ENCODE peak calls at places on chromosomes 5 and 9, in six cellular contexts. One of them, this sample, is unnamed. For H3K36me3, the result is how much of the 10 kb centered on the place peaks cover.

GRCh38 chr9:99239341-99240055 is 17.4 kb downstream of the SEC61B start:
- DNase-seq in H1: no peak
- DNase-seq in K562: no peak
- DNase-seq in endothelial cell of umbilical vein: no peak
- DNase-seq in transverse colon: no peak
- DNase-seq in HCT116: no peak
- DNase-seq in this sample: no peak

GRCh38 chr5:143213231-143213850 is 190.1 kb downstream of the NR3C1 start:
- DNase-seq in H1: no peak
- DNase-seq in K562: no peak
- DNase-seq in endothelial cell of umbilical vein: no peak
- DNase-seq in transverse colon: no peak
- DNase-seq in HCT116: no peak
- DNase-seq in this sample: no peak

GRCh38 chr5:137415231-137415681 is 83.9 kb downstream of the SPOCK1 start:
- DNase-seq in H1: no peak
- DNase-seq in K562: no peak
- DNase-seq in endothelial cell of umbilical vein: peak
- DNase-seq in transverse colon: no peak
- DNase-seq in HCT116: no peak
- DNase-seq in this sample: no peak

GRCh38 chr5:157116483-157116954 is 7.7 kb upstream of the HAVCR2 start:
- DNase-seq in H1: no peak
- DNase-seq in K562: no peak
- DNase-seq in endothelial cell of umbilical vein: no peak
- DNase-seq in transverse colon: no peak
- DNase-seq in HCT116: no peak
- DNase-seq in this sample: no peak

GRCh38 chr9:100099722-100100042 is 639 bp downstream of the INVS start:
- DNase-seq in H1: no peak
- DNase-seq in K562: no peak
- DNase-seq in endothelial cell of umbilical vein: no peak
- DNase-seq in transverse colon: no peak
- DNase-seq in HCT116: peak
- DNase-seq in this sample: peak

GRCh38 chr5:39198080-39198479 is 21.3 kb downstream of the FYB1 start:
- DNase-seq in H1: no peak
- DNase-seq in K562: no peak
- DNase-seq in endothelial cell of umbilical vein: no peak
- DNase-seq in transverse colon: no peak
- DNase-seq in HCT116: peak
- DNase-seq in this sample: no peak

GRCh38 chr5:62354028-62354874 is 48.2 kb downstream of the KIF2A start:
- DNase-seq in H1: no peak
- DNase-seq in K562: peak
- DNase-seq in endothelial cell of umbilical vein: peak
- DNase-seq in transverse colon: no peak
- DNase-seq in HCT116: peak
- DNase-seq in this sample: peak

GRCh38 chr9:127574089-127574921 is 37.8 kb upstream of the STXBP1 start:
- DNase-seq in H1: no peak
- DNase-seq in K562: no peak
- DNase-seq in endothelial cell of umbilical vein: no peak
- DNase-seq in transverse colon: peak
- DNase-seq in HCT116: no peak
- DNase-seq in this sample: no peak

GRCh38 chr5:128154943-128155342 is 71.4 kb downstream of the SLC12A2 start:
- DNase-seq in H1: no peak
- DNase-seq in K562: no peak
- DNase-seq in endothelial cell of umbilical vein: no peak
- DNase-seq in transverse colon: no peak
- DNase-seq in HCT116: no peak
- DNase-seq in this sample: no peak

GRCh38 chr9:20848490-20848889 is 164.4 kb downstream of the FOCAD start:
- DNase-seq in H1: no peak
- DNase-seq in K562: no peak
- DNase-seq in endothelial cell of umbilical vein: no peak
- DNase-seq in transverse colon: no peak
- DNase-seq in HCT116: no peak
- DNase-seq in this sample: no peak

GRCh38 chr9:132651259-132651658 is 18.5 kb downstream of the DDX31 start:
- DNase-seq in H1: no peak
- DNase-seq in K562: no peak
- DNase-seq in endothelial cell of umbilical vein: peak
- DNase-seq in transverse colon: peak
- DNase-seq in HCT116: no peak
- DNase-seq in this sample: no peak

GRCh38 chr5:79255786-79256557 is 20.0 kb downstream of the JMY start:
- DNase-seq in H1: peak
- DNase-seq in K562: peak
- DNase-seq in endothelial cell of umbilical vein: peak
- DNase-seq in transverse colon: peak
- DNase-seq in HCT116: peak
- DNase-seq in this sample: peak

GRCh38 chr5:9782806-9783560 is 152.8 kb upstream of the TAS2R1 start:
- DNase-seq in H1: no peak
- DNase-seq in K562: no peak
- DNase-seq in endothelial cell of umbilical vein: no peak
- DNase-seq in transverse colon: peak
- DNase-seq in HCT116: no peak
- DNase-seq in this sample: peak

GRCh38 chr5:154242964-154243376 is 52.4 kb downstream of the GALNT10 start:
- DNase-seq in H1: no peak
- DNase-seq in K562: no peak
- DNase-seq in endothelial cell of umbilical vein: no peak
- DNase-seq in transverse colon: no peak
- DNase-seq in HCT116: no peak
- DNase-seq in this sample: no peak

GRCh38 chr5:122985954-122986721 is 50.4 kb downstream of the PPIC start:
- DNase-seq in H1: no peak
- DNase-seq in K562: no peak
- DNase-seq in endothelial cell of umbilical vein: no peak
- DNase-seq in transverse colon: no peak
- DNase-seq in HCT116: no peak
- DNase-seq in this sample: no peak

GRCh38 chr5:166677891-166678290 is 1613.6 kb upstream of the WWC1 start:
- DNase-seq in H1: no peak
- DNase-seq in K562: no peak
- DNase-seq in endothelial cell of umbilical vein: no peak
- DNase-seq in transverse colon: no peak
- DNase-seq in HCT116: no peak
- DNase-seq in this sample: no peak

GRCh38 chr5:26894719-26895263 is 143.6 kb downstream of the CDH9 start:
- DNase-seq in H1: no peak
- DNase-seq in K562: no peak
- DNase-seq in endothelial cell of umbilical vein: no peak
- DNase-seq in transverse colon: no peak
- DNase-seq in HCT116: no peak
- DNase-seq in this sample: no peak

GRCh38 chr9:33139421-33140228 is 27.5 kb downstream of the B4GALT1 start:
- DNase-seq in H1: no peak
- DNase-seq in K562: no peak
- DNase-seq in endothelial cell of umbilical vein: no peak
- DNase-seq in transverse colon: peak
- DNase-seq in HCT116: no peak
- DNase-seq in this sample: no peak

GRCh38 chr9:136403915-136404800 is 4.2 kb upstream of the SNAPC4 start:
- DNase-seq in H1: no peak
- DNase-seq in K562: no peak
- DNase-seq in endothelial cell of umbilical vein: no peak
- DNase-seq in transverse colon: no peak
- DNase-seq in HCT116: no peak
- DNase-seq in this sample: no peak

GRCh38 chr5:151018846-151019245 is 1.5 kb upstream of the GPX3 start:
- DNase-seq in H1: no peak
- DNase-seq in K562: no peak
- DNase-seq in endothelial cell of umbilical vein: no peak
- DNase-seq in transverse colon: no peak
- DNase-seq in HCT116: no peak
- DNase-seq in this sample: no peak

GRCh38 chr5:151017897-151018296 is 2.5 kb upstream of the GPX3 start:
- DNase-seq in H1: no peak
- DNase-seq in K562: no peak
- DNase-seq in endothelial cell of umbilical vein: no peak
- DNase-seq in transverse colon: no peak
- DNase-seq in HCT116: no peak
- DNase-seq in this sample: no peak

GRCh38 chr5:151014680-151015343 is 5.6 kb upstream of the GPX3 start:
- DNase-seq in H1: no peak
- DNase-seq in K562: no peak
- DNase-seq in endothelial cell of umbilical vein: no peak
- DNase-seq in transverse colon: no peak
- DNase-seq in HCT116: no peak
- DNase-seq in this sample: no peak

GRCh38 chr5:151015974-151016587 is 4.3 kb upstream of the GPX3 start:
- DNase-seq in H1: no peak
- DNase-seq in K562: peak
- DNase-seq in endothelial cell of umbilical vein: no peak
- DNase-seq in transverse colon: no peak
- DNase-seq in HCT116: no peak
- DNase-seq in this sample: no peak

DNA sequence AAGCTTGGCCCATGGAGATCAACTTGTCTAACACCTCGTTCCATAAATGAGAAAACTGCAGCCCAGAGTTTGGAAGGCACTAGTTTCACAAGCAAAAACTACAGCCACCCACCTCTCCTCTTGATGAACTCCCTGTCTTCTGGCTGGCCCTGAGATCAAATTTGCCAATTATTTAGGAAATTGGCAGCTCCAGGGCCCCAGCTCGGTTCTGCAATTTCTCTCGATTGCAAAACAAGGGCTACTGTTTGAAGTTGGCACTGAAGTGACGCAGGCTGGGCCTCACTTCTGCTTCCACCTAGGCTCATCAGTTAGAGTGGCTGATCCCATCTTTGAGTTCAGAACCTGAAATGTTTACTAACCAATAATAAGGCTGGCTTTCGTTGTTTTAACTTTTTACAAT is 3.7 kb upstream of the GPX3 start:
- DNase-seq in H1: no peak
- DNase-seq in K562: no peak
- DNase-seq in endothelial cell of umbilical vein: no peak
- DNase-seq in transverse colon: no peak
- DNase-seq in HCT116: no peak
- DNase-seq in this sample: no peak
- TF ChIP-seq POLR2AphosphoS5 in H1: no peak
- TF ChIP-seq POLR2AphosphoS5 in K562: no peak
- TF ChIP-seq POLR2AphosphoS5 in endothelial cell of umbilical vein: no peak
- TF ChIP-seq POLR2AphosphoS5 in transverse colon: no peak
- TF ChIP-seq POLR2AphosphoS5 in HCT116: no peak
- TF ChIP-seq POLR2AphosphoS5 in this sample: no peak

GRCh38 chr5:14490309-14490711 is 91.3 kb upstream of the OTULINL start:
- DNase-seq in H1: no peak
- DNase-seq in K562: no peak
- DNase-seq in endothelial cell of umbilical vein: no peak
- DNase-seq in transverse colon: no peak
- DNase-seq in HCT116: no peak
- DNase-seq in this sample: no peak
- H3K36me3 ChIP-seq in H1: under half
- H3K36me3 ChIP-seq in K562: under half
- H3K36me3 ChIP-seq in endothelial cell of umbilical vein: under half
- H3K36me3 ChIP-seq in transverse colon: under half
- H3K36me3 ChIP-seq in HCT116: under half
- H3K36me3 ChIP-seq in this sample: under half

DNA sequence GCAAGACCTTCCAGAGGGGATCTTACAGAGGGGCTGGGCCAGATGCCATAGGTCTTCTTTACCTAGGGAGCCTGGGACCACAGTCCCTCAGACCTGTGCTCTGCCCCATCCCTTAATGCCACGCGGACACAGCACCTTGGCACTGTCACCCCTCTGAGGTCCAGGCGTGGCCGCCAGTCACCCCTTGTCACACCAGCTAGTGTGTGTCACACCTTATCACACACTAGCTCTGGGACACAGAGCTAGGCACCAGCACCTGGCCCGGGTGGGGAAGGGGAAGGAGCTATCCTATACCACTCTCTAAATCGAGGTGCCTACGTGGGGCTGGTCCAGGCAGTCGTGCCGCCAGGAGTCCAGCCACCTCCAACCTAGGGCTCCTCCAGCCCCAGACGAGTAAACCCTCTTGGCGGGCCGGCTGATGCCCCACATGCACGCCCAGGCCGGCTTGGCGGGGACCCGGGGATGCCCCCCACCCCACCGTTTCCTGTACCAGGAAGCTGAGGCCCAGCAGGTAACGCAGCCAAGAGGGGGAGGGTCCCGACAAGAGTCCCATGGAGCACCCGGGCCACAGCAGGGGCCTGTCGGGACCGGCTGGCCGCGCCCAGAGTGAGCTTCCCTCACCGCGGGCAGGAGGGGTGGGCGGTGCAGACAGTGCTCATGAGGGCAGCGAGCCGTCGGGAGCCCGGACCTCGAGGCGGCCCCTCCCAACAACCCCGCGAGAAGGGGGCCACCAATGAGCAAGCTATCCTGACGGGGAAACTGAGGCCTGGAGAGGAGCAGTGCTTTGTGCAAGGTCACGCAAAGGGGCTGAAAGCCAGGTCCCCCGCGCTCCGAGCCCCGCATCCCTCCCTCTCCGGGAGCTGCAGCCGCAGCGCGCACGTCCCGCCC is 578 bp downstream of the CORO2A start:
- DNase-seq in H1: peak
- DNase-seq in K562: peak
- DNase-seq in endothelial cell of umbilical vein: no peak
- DNase-seq in transverse colon: peak
- DNase-seq in HCT116: no peak
- DNase-seq in this sample: peak
- TF ChIP-seq POLR2AphosphoS5 in H1: no peak
- TF ChIP-seq POLR2AphosphoS5 in K562: no peak
- TF ChIP-seq POLR2AphosphoS5 in endothelial cell of umbilical vein: no peak
- TF ChIP-seq POLR2AphosphoS5 in transverse colon: peak
- TF ChIP-seq POLR2AphosphoS5 in HCT116: no peak
- TF ChIP-seq POLR2AphosphoS5 in this sample: no peak

DNA sequence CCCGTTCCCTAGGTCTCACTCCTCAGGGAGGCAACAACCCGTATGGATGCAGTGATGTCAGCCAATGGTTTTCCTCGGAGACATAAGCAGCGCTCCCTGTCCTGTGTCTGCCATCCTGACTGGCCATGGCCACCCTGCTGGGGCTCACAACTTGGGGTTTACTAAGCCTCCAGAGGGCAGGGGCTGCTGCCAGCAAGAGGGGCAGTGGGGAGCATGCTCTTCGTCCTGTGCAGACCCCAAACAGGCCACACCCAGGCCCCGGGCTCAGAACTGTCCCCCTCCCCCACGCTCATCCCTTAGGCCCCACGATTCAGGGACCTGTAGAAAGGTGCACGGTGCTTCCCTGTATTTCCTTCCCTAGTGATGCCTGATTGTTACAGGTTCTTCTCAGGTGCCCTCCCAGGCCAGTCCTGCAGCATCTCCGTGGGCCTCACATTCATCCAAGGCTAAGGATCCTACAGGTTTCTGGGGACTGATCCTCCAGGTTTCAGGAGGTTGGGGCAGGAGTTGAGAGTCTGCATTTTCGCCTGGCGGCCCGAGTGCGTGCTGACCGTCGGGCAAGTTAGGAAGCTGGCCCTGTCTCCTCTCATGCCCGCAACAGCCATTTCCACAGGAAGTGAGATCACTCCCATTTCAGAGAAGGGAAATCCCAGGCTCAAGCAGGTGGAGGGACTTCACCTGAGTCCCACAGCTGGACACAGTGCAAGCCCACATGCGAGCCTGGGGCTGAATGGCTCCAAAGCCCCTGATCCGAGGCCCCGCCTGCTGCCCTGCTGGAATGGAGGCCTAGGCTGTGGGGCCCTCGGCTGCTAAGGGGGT is 217.6 kb downstream of the ROR2 start:
- DNase-seq in H1: no peak
- DNase-seq in K562: no peak
- DNase-seq in endothelial cell of umbilical vein: no peak
- DNase-seq in transverse colon: no peak
- DNase-seq in HCT116: no peak
- DNase-seq in this sample: no peak
- H3K36me3 ChIP-seq in H1: under half
- H3K36me3 ChIP-seq in K562: half or more
- H3K36me3 ChIP-seq in endothelial cell of umbilical vein: under half
- H3K36me3 ChIP-seq in transverse colon: under half
- H3K36me3 ChIP-seq in HCT116: under half
- H3K36me3 ChIP-seq in this sample: under half